ENCODE peak calls at places on chromosomes 12 and 14, in nine cellular contexts. O is activated CD4-positive, alpha-beta T cell treated with anti-CD3 and anti-CD28 coated beads, Interleukin-2, amount 50 U/mL, for 24 hours; E is cardiac fibroblast; S is T-helper 2 cell; W is AG08395; Y is CD8-positive, alpha-beta T cell; D is H9; I is HCEC 1CT; C is posterior cingulate gyrus. F is an unnamed sample.

GRCh38 chr12:96886998-96887677 is 19.9 kb upstream of the NEDD1 start:
- DNase-seq in O (no peak), E (peak), S (no peak), W (no peak), Y (no peak), D (peak), I (no peak), C (peak), F (no peak)

GRCh38 chr12:121537814-121538698 is 42.8 kb downstream of the KDM2B start:
- DNase-seq in O (no peak), E (no peak), S (peak), W (peak), Y (peak), D (no peak), I (no peak), C (peak), F (no peak)

GRCh38 chr12:119649202-119649808 is 18.6 kb upstream of the PRKAB1 start:
- DNase-seq in O (no peak), E (peak), S (no peak), W (peak), Y (no peak), D (no peak), I (peak), C (peak), F (peak)

GRCh38 chr12:12721251-12721689 is 4.1 kb downstream of the CDKN1B start:
- DNase-seq in O (no peak), E (no peak), S (no peak), W (no peak), Y (peak), D (no peak), I (no peak), C (no peak), F (no peak)

GRCh38 chr12:68804654-68805591 is 3.1 kb upstream of the MDM2 start:
- DNase-seq in O (no peak), E (no peak), S (no peak), W (no peak), Y (no peak), D (peak), I (no peak), C (no peak), F (no peak)

GRCh38 chr12:96073346-96074336 is 38.3 kb upstream of the LTA4H start:
- DNase-seq in O (no peak), E (peak), S (no peak), W (no peak), Y (no peak), D (no peak), I (no peak), C (no peak), F (no peak)

GRCh38 chr14:35878272-35879140 is 52.4 kb downstream of the BRMS1L start:
- DNase-seq in O (no peak), E (peak), S (no peak), W (peak), Y (no peak), D (no peak), I (peak), C (no peak), F (peak)

GRCh38 chr12:81819991-81820633 is 61.0 kb upstream of the PPFIA2 start:
- DNase-seq in O (no peak), E (peak), S (no peak), W (peak), Y (no peak), D (no peak), I (peak), C (no peak), F (no peak)

GRCh38 chr12:103930787-103931536 is 752 bp downstream of the HSP90B1 start:
- DNase-seq in O (no peak), E (peak), S (no peak), W (peak), Y (peak), D (peak), I (peak), C (no peak), F (no peak)

GRCh38 chr12:50058743-50059312 is 1.4 kb downstream of the ASIC1 start:
- DNase-seq in O (no peak), E (no peak), S (no peak), W (no peak), Y (peak), D (no peak), I (no peak), C (peak), F (no peak)

GRCh38 chr14:101068958-101069549 is 165.5 kb upstream of the RTL1 start:
- DNase-seq in O (no peak), E (no peak), S (no peak), W (no peak), Y (no peak), D (peak), I (no peak), C (peak), F (no peak)

GRCh38 chr12:49637401-49637800 is 14.0 kb downstream of the PRPF40B start:
- DNase-seq in O (no peak), E (no peak), S (no peak), W (no peak), Y (no peak), D (peak), I (no peak), C (no peak), F (no peak)

GRCh38 chr12:111189792-111190191 is 179.1 kb downstream of the PHETA1 start:
- DNase-seq in O (no peak), E (no peak), S (no peak), W (no peak), Y (no peak), D (no peak), I (no peak), C (peak), F (no peak)

GRCh38 chr14:92540472-92541048 is 27.0 kb downstream of the RIN3 start:
- DNase-seq in O (no peak), E (peak), S (no peak), W (peak), Y (no peak), D (no peak), I (peak), C (peak), F (peak)

GRCh38 chr12:104630230-104630670 is 173.5 kb downstream of the CHST11 start:
- DNase-seq in O (no peak), E (no peak), S (no peak), W (no peak), Y (no peak), D (no peak), I (no peak), C (no peak), F (no peak)

GRCh38 chr12:4276524-4277204 is 3.1 kb downstream of the CCND2 start:
- DNase-seq in O (peak), E (peak), S (peak), W (peak), Y (peak), D (peak), I (peak), C (peak), F (peak)

F was measured in HTR-8/SVneo.